ENCODE peak calls at places on chromosomes 12 and 14, in ten cellular contexts. V is endothelial cell of umbilical vein; X is fibroblast of gingiva; F is CD4-positive, alpha-beta T cell; H is stimulated activated CD4-positive, alpha-beta T cell treated with anti-CD3 and anti-CD28 coated beads, TNF-alpha, amount 100 ng/mL, for 48 hours; I is activated T-cell treated with anti-CD3 and anti-CD28 coated beads for 48 hours; O is Caki2; S is activated CD4-positive, alpha-beta T cell treated with anti-CD3 and anti-CD28 coated beads for 1 hour; J is NB4; L is activated effector memory CD4-positive, alpha-beta T cell treated with anti-CD3 and anti-CD28 coated beads, Interleukin-2, amount 50 U/mL, for 16 hours. T is an unnamed sample.

GRCh38 chr14:96762650-96763049 is 34.5 kb upstream of the VRK1 start:
- DNase-seq in V (peak; percentile 77), X (peak; percentile 11), F (no peak), H (no peak), I (no peak), O (peak; percentile 61), S (no peak), J (peak; percentile 74), L (no peak), T (peak; percentile 32)

GRCh38 chr14:104688755-104689619 is at the start of gene INF2:
- DNase-seq in V (peak; percentile 35), X (peak; percentile 49), F (peak; percentile 14), H (no peak), I (peak; percentile 51), O (peak; percentile 74), S (no peak), J (peak; percentile 70), L (peak; percentile 82), T (peak; percentile 66)

GRCh38 chr12:80707830-80708534 is 548 bp downstream of the MYF6 start:
- DNase-seq in V (no peak), X (no peak), F (no peak), H (no peak), I (no peak), O (no peak), S (no peak), J (no peak), L (no peak), T (peak; percentile 91)

GRCh38 chr14:85165091-85165490 is 364.9 kb upstream of the FLRT2 start:
- DNase-seq in V (peak; percentile 87), X (no peak), F (no peak), H (no peak), I (no peak), O (no peak), S (no peak), J (no peak), L (no peak), T (no peak)

GRCh38 chr12:19273482-19274330 is 144.2 kb downstream of the PLEKHA5 start:
- DNase-seq in V (peak; percentile 96), X (peak; percentile 86), F (peak; percentile 49), H (peak; percentile 8), I (peak; percentile 9), O (peak; percentile 95), S (peak; percentile 33), J (peak; percentile 79), L (peak; percentile 79), T (peak; percentile 94)

GRCh38 chr14:105299654-105300541 is 903 bp downstream of the BRF1 start:
- DNase-seq in V (peak; percentile 14), X (peak; percentile 14), F (no peak), H (no peak), I (peak; percentile 27), O (no peak), S (no peak), J (peak; percentile 37), L (peak; percentile 75), T (no peak)

GRCh38 chr12:105060715-105061378 is 23.4 kb downstream of the ALDH1L2 start:
- DNase-seq in V (no peak), X (no peak), F (no peak), H (no peak), I (no peak), O (no peak), S (no peak), J (no peak), L (no peak), T (no peak)

GRCh38 chr14:58560208-58560607 is 77.6 kb upstream of the DACT1 start:
- DNase-seq in V (peak; percentile 64), X (no peak), F (no peak), H (no peak), I (no peak), O (no peak), S (no peak), J (no peak), L (no peak), T (peak; percentile 11)

GRCh38 chr12:72699362-72699761 is 427.2 kb downstream of the TRHDE start:
- DNase-seq in V (no peak), X (no peak), F (no peak), H (no peak), I (no peak), O (no peak), S (no peak), J (peak; percentile 3), L (no peak), T (no peak)

T was measured in LHCN-M2.